ENCODE peak calls at places on chromosomes 2 and 18, in seven cellular contexts. I, T, N, X, Y, K and E are unnamed samples.

GRCh38 chr2:206083602-206084467 is 2.1 kb downstream of the INO80D start:
- DNase-seq in Y (no peak), K (no peak), I (peak; percentile 5), T (no peak), N (peak; percentile 9), X (no peak), E (no peak)

GRCh38 chr2:140164449-140164848 is 1384.3 kb upstream of the NXPH2 start:
- DNase-seq in K (no peak), X (no peak), I (no peak), N (peak; percentile 1), Y (no peak), T (no peak), E (no peak)

GRCh38 chr2:1790996-1791395 is 46.7 kb upstream of the PXDN start:
- DNase-seq in Y (no peak), I (no peak), X (no peak), K (no peak), T (peak; percentile 46), N (no peak), E (no peak)

GRCh38 chr2:142857247-142858154 is 20.0 kb upstream of the KYNU start:
- DNase-seq in T (no peak), I (no peak), N (no peak), Y (no peak), K (no peak), X (no peak), E (no peak)

GRCh38 chr2:159904127-159904564 is 106.1 kb upstream of the CD302 start:
- DNase-seq in I (no peak), X (no peak), T (no peak), K (no peak), Y (no peak), N (no peak), E (no peak)

GRCh38 chr2:231640646-231641111 is 48.0 kb downstream of the TEX44 start:
- DNase-seq in T (no peak), X (peak; percentile 86), Y (no peak), I (no peak), K (no peak), N (peak; percentile 26), E (no peak)

GRCh38 chr2:98702896-98703620 is 27.9 kb downstream of the MGAT4A start:
- DNase-seq in T (no peak), X (no peak), Y (no peak), N (peak; percentile 2), I (no peak), K (no peak), E (no peak)

GRCh38 chr2:241802806-241803318 is 6.1 kb upstream of the NEU4 start:
- DNase-seq in I (peak; percentile 3), Y (no peak), X (no peak), N (no peak), K (no peak), T (no peak), E (no peak)

GRCh38 chr18:48621240-48621639 is 82.4 kb downstream of the CTIF start:
- DNase-seq in I (no peak), Y (no peak), N (peak; percentile 65), T (peak; percentile 61), K (peak; percentile 44), X (no peak), E (peak; percentile 78)

GRCh38 chr18:37565985-37566478 is 434 bp upstream of the CELF4 start:
- DNase-seq in T (no peak), I (peak; percentile 70), Y (peak; percentile 75), X (no peak), N (peak; percentile 31), K (no peak), E (peak; percentile 22)

GRCh38 chr2:216394888-216395287 is 17.4 kb upstream of the SMARCAL1 start:
- DNase-seq in X (no peak), T (no peak), Y (no peak), I (no peak), K (no peak), N (no peak), E (no peak)

GRCh38 chr2:17208511-17208910 is 309.7 kb downstream of the RAD51AP2 start:
- DNase-seq in Y (no peak), K (peak; percentile 16), N (peak; percentile 4), T (no peak), X (no peak), I (no peak), E (no peak)

GRCh38 chr2:179226203-179226960 is 38.2 kb downstream of the SESTD1 start:
- DNase-seq in K (no peak), T (no peak), X (no peak), I (no peak), N (peak; percentile 1), Y (no peak), E (no peak)

GRCh38 chr2:144357623-144358400 is 162.1 kb downstream of the ZEB2 start:
- DNase-seq in X (no peak), Y (no peak), I (no peak), K (peak; percentile 93), T (peak; percentile 97), N (peak; percentile 92), E (peak; percentile 98)

GRCh38 chr2:198141726-198142125 is 337.3 kb downstream of the PLCL1 start:
- DNase-seq in K (no peak), T (no peak), I (no peak), X (no peak), Y (no peak), N (no peak), E (no peak)

GRCh38 chr2:220224711-220225519 is 597.5 kb downstream of the SLC4A3 start:
- DNase-seq in Y (no peak), T (peak; percentile 89), K (peak; percentile 87), N (peak; percentile 89), X (no peak), I (no peak), E (peak; percentile 98)

GRCh38 chr2:225190987-225191386 is 148.7 kb upstream of the DOCK10 start:
- DNase-seq in K (no peak), Y (no peak), N (peak; percentile 5), T (no peak), X (no peak), I (no peak), E (no peak)

GRCh38 chr2:144233226-144234114 is 286.4 kb downstream of the ZEB2 start:
- DNase-seq in T (no peak), X (no peak), I (no peak), K (no peak), Y (no peak), N (no peak), E (no peak)

GRCh38 chr2:139805378-139805777 is 1025.2 kb upstream of the NXPH2 start:
- DNase-seq in K (no peak), I (no peak), X (no peak), Y (peak; percentile 53), T (no peak), N (no peak), E (no peak)

GRCh38 chr2:239827511-239827865 is 197.7 kb downstream of the NDUFA10 start:
- DNase-seq in I (no peak), N (no peak), K (no peak), X (peak; percentile 77), T (no peak), Y (no peak), E (no peak)

GRCh38 chr18:22283397-22283796 is 114.0 kb downstream of the GATA6 start:
- DNase-seq in X (no peak), Y (no peak), T (no peak), K (no peak), I (no peak), N (peak; percentile 12), E (no peak)

GRCh38 chr2:134466141-134466540 is 212.3 kb downstream of the MGAT5 start:
- DNase-seq in N (peak; percentile 11), K (no peak), T (no peak), Y (no peak), I (peak; percentile 38), X (no peak), E (no peak)

GRCh38 chr2:106130251-106130998 is 63.7 kb downstream of the UXS1 start:
- DNase-seq in Y (no peak), K (no peak), X (no peak), T (no peak), N (no peak), I (no peak), E (no peak)

GRCh38 chr2:25920326-25920725 is 42.0 kb upstream of the ASXL2 start:
- DNase-seq in I (no peak), X (no peak), Y (no peak), T (no peak), N (peak; percentile 33), K (no peak), E (peak; percentile 59)

DNA sequence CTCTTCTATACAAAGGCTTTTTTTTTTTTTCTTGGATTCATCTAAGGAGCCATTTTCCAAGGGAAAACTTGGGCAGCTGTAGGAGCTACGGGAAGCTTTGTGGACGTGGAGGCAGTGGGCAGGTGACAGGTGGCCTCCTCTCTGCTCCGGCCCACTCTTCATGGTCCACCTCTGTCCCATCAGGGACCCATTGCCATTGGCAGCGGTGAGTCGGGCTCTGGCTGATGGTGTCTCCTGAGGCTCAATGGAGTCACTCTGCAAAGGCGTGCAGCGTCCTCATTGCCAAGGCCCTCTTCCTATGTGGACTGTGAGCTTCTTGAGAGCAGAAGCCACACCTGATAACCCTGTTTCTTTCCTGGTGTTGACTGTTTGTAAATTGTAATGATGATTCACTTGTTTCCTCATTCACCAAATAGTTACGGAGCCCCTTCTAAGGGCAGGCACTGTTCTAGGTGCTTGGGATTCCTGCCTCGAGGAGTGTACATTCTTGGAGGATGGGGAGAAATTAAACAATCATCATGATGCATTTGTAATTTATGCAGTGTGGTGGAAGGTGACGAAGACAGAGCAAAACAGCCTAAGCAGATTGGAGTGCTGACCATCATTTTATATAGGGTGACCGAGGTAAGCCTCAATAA is 240.3 kb upstream of the HS6ST1 start:
- DNase-seq in X (no peak), Y (no peak), K (no peak), N (no peak), T (no peak), I (no peak), E (no peak)
- TF ChIP-seq CTCF in X (no peak), Y (no peak), K (no peak), N (no peak), T (no peak), I (no peak), E (no peak)

GRCh38 chr2:61853086-61853847 is 593 bp downstream of the FAM161A start:
- DNase-seq in Y (no peak), I (no peak), T (no peak), X (no peak), K (peak; percentile 40), N (peak; percentile 4), E (no peak)
- TF ChIP-seq CTCF in Y (no peak), I (no peak), T (no peak), X (no peak), K (no peak), N (no peak), E (no peak)

DNA sequence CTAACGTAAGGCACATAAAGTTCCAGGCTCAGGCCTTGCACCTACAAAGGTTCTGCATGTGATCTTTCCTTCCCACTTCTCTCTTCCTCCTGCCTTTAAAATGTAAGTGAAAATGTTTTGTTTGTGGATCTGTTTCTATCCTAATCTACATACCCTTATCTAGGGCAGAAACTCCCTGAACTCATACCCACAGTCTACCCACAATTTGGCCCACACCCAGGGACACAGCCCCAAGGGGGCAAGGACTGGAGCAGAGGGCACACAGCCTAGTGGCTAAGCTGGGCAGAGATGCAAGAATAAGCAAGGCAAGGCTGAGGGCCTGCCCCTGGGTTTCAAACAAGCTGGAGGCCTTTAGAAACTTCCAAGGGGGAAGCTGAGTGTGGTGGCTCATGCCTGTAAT is 71.0 kb downstream of the HS1BP3 start:
- DNase-seq in N (no peak), K (no peak), T (no peak), I (no peak), Y (no peak), X (no peak), E (no peak)
- TF ChIP-seq CTCF in N (no peak), K (no peak), T (no peak), I (no peak), Y (no peak), X (no peak), E (no peak)

DNA sequence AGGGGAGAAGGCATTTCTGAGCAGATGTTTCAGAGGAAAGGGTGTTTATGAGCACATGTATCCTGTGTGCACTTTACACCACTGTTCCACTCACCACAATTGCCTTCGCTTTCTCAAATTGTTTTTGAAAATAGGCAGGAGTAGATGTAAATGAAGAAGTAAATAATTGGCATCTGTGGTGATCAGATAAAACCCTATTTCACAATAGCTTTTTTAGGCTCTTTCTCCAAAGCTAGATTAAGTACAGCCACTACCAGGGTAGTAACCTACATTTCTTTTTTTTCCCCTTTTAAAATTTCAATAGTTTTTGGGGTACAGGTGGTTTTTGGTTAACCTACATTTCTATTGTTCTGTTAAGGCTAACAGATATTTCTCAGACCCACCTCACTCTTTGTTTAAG is 40.6 kb downstream of the TMEM178A start:
- DNase-seq in N (no peak), X (no peak), K (no peak), T (no peak), Y (no peak), I (no peak), E (no peak)
- TF ChIP-seq CTCF in N (no peak), X (no peak), K (no peak), T (no peak), Y (no peak), I (no peak), E (no peak)